ENCODE peak calls at places on chromosomes 12 and 14, in eight cellular contexts. Y, U, N, A, D, H, M and K are unnamed samples.

GRCh38 chr12:69024907-69025306 is 91.9 kb upstream of the CPM start:
- DNase-seq in N (no peak), H (no peak), D (no peak), M (peak), U (no peak), Y (no peak), A (no peak), K (no peak)

GRCh38 chr12:53267309-53268008 is 640 bp upstream of the ESPL1 start:
- DNase-seq in M (no peak), D (no peak), H (no peak), U (no peak), A (no peak), N (peak), Y (peak), K (no peak)

GRCh38 chr12:56122637-56123036 is 4.6 kb downstream of the ZC3H10 start:
- DNase-seq in M (no peak), A (no peak), D (no peak), U (no peak), H (no peak), Y (no peak), N (no peak), K (no peak)

GRCh38 chr12:116336542-116337065 is 59.1 kb upstream of the MED13L start:
- DNase-seq in N (peak), U (peak), D (no peak), M (peak), A (no peak), Y (no peak), H (no peak), K (no peak)

GRCh38 chr14:101507306-101508150 is 53.8 kb upstream of the DIO3 start:
- DNase-seq in Y (no peak), M (no peak), D (no peak), N (no peak), A (no peak), H (no peak), U (no peak), K (no peak)

GRCh38 chr14:56243110-56243509 is 124.9 kb downstream of the PELI2 start:
- DNase-seq in Y (no peak), M (no peak), A (no peak), N (no peak), H (no peak), U (no peak), D (no peak), K (peak)

GRCh38 chr14:104967414-104968152 is 10.6 kb downstream of the AHNAK2 start:
- DNase-seq in A (no peak), M (no peak), Y (no peak), U (peak), D (no peak), N (no peak), H (peak), K (no peak)

GRCh38 chr12:5535531-5535930 is 103.6 kb downstream of the NTF3 start:
- DNase-seq in H (no peak), M (no peak), N (no peak), Y (no peak), D (no peak), A (no peak), U (no peak), K (no peak)